ENCODE peak calls at places on chromosomes 2 and 18, in eight cellular contexts. One of them, this sample, is unnamed.

GRCh38 chr2:181104512-181105121 is 124.2 kb downstream of the UBE2E3 start:
- DNase-seq in WTC11: no peak
- DNase-seq in mesothelial cell of epicardium: no peak
- DNase-seq in omental fat pad: no peak
- DNase-seq in neural crest cell: peak
- DNase-seq in GM23338: peak
- DNase-seq in astrocyte of the cerebellum: peak
- DNase-seq in endothelial cell: peak
- DNase-seq in this sample: no peak

GRCh38 chr2:69694894-69695849 is 46.8 kb upstream of the ANXA4 start:
- DNase-seq in astrocyte of the cerebellum: peak
- DNase-seq in mesothelial cell of epicardium: no peak
- DNase-seq in WTC11: no peak
- DNase-seq in GM23338: no peak
- DNase-seq in endothelial cell: no peak
- DNase-seq in omental fat pad: no peak
- DNase-seq in neural crest cell: no peak
- DNase-seq in this sample: peak

GRCh38 chr18:45828917-45829811 is 3.7 kb downstream of the SIGLEC15 start:
- DNase-seq in endothelial cell: no peak
- DNase-seq in mesothelial cell of epicardium: no peak
- DNase-seq in WTC11: no peak
- DNase-seq in GM23338: no peak
- DNase-seq in astrocyte of the cerebellum: no peak
- DNase-seq in omental fat pad: no peak
- DNase-seq in neural crest cell: no peak
- DNase-seq in this sample: no peak

GRCh38 chr2:204027105-204027504 is 90.5 kb downstream of the ICOS start:
- DNase-seq in endothelial cell: no peak
- DNase-seq in mesothelial cell of epicardium: no peak
- DNase-seq in omental fat pad: no peak
- DNase-seq in WTC11: no peak
- DNase-seq in astrocyte of the cerebellum: peak
- DNase-seq in neural crest cell: no peak
- DNase-seq in GM23338: no peak
- DNase-seq in this sample: no peak

GRCh38 chr2:15706986-15707632 is 115.4 kb downstream of the DDX1 start:
- DNase-seq in omental fat pad: no peak
- DNase-seq in astrocyte of the cerebellum: no peak
- DNase-seq in endothelial cell: no peak
- DNase-seq in GM23338: no peak
- DNase-seq in mesothelial cell of epicardium: no peak
- DNase-seq in WTC11: no peak
- DNase-seq in neural crest cell: no peak
- DNase-seq in this sample: no peak

GRCh38 chr2:16063955-16064633 is 123.7 kb downstream of the MYCN start:
- DNase-seq in GM23338: no peak
- DNase-seq in WTC11: no peak
- DNase-seq in astrocyte of the cerebellum: no peak
- DNase-seq in mesothelial cell of epicardium: no peak
- DNase-seq in neural crest cell: no peak
- DNase-seq in omental fat pad: no peak
- DNase-seq in endothelial cell: no peak
- DNase-seq in this sample: no peak

GRCh38 chr2:150232871-150233270 is 254.6 kb downstream of the RND3 start:
- DNase-seq in omental fat pad: no peak
- DNase-seq in GM23338: no peak
- DNase-seq in endothelial cell: no peak
- DNase-seq in neural crest cell: no peak
- DNase-seq in astrocyte of the cerebellum: no peak
- DNase-seq in WTC11: no peak
- DNase-seq in mesothelial cell of epicardium: no peak
- DNase-seq in this sample: no peak

GRCh38 chr18:58196881-58197872 is 153.2 kb downstream of the NEDD4L start:
- DNase-seq in endothelial cell: no peak
- DNase-seq in neural crest cell: no peak
- DNase-seq in WTC11: no peak
- DNase-seq in mesothelial cell of epicardium: no peak
- DNase-seq in omental fat pad: no peak
- DNase-seq in astrocyte of the cerebellum: no peak
- DNase-seq in GM23338: no peak
- DNase-seq in this sample: no peak

GRCh38 chr2:158893057-158893456 is 75.4 kb upstream of the TANC1 start:
- DNase-seq in GM23338: no peak
- DNase-seq in neural crest cell: no peak
- DNase-seq in endothelial cell: no peak
- DNase-seq in astrocyte of the cerebellum: peak
- DNase-seq in omental fat pad: no peak
- DNase-seq in WTC11: no peak
- DNase-seq in mesothelial cell of epicardium: no peak
- DNase-seq in this sample: no peak

GRCh38 chr2:120509991-120510735 is 164.2 kb downstream of the INHBB start:
- DNase-seq in omental fat pad: no peak
- DNase-seq in mesothelial cell of epicardium: no peak
- DNase-seq in WTC11: no peak
- DNase-seq in neural crest cell: no peak
- DNase-seq in astrocyte of the cerebellum: no peak
- DNase-seq in endothelial cell: no peak
- DNase-seq in GM23338: no peak
- DNase-seq in this sample: no peak

GRCh38 chr2:6934758-6935638 is 17.8 kb downstream of the RNF144A start:
- DNase-seq in neural crest cell: no peak
- DNase-seq in endothelial cell: no peak
- DNase-seq in mesothelial cell of epicardium: no peak
- DNase-seq in WTC11: no peak
- DNase-seq in GM23338: no peak
- DNase-seq in omental fat pad: no peak
- DNase-seq in astrocyte of the cerebellum: no peak
- DNase-seq in this sample: no peak

GRCh38 chr2:6423131-6423530 is 442.6 kb downstream of the CMPK2 start:
- DNase-seq in mesothelial cell of epicardium: no peak
- DNase-seq in WTC11: no peak
- DNase-seq in neural crest cell: no peak
- DNase-seq in astrocyte of the cerebellum: no peak
- DNase-seq in omental fat pad: no peak
- DNase-seq in endothelial cell: no peak
- DNase-seq in GM23338: no peak
- DNase-seq in this sample: no peak

GRCh38 chr2:71423817-71424420 is 29.4 kb upstream of the DYSF start:
- DNase-seq in endothelial cell: peak
- DNase-seq in mesothelial cell of epicardium: no peak
- DNase-seq in GM23338: no peak
- DNase-seq in WTC11: no peak
- DNase-seq in omental fat pad: no peak
- DNase-seq in astrocyte of the cerebellum: no peak
- DNase-seq in neural crest cell: no peak
- DNase-seq in this sample: no peak
- TF ChIP-seq CTCF in endothelial cell: no peak
- TF ChIP-seq CTCF in mesothelial cell of epicardium: no peak
- TF ChIP-seq CTCF in GM23338: no peak
- TF ChIP-seq CTCF in WTC11: no peak
- TF ChIP-seq CTCF in omental fat pad: no peak
- TF ChIP-seq CTCF in astrocyte of the cerebellum: no peak
- TF ChIP-seq CTCF in neural crest cell: no peak
- TF ChIP-seq CTCF in this sample: no peak

GRCh38 chr2:127694986-127695385 is 6.3 kb upstream of the SFT2D3 start:
- DNase-seq in WTC11: no peak
- DNase-seq in mesothelial cell of epicardium: no peak
- DNase-seq in astrocyte of the cerebellum: no peak
- DNase-seq in neural crest cell: no peak
- DNase-seq in GM23338: no peak
- DNase-seq in omental fat pad: no peak
- DNase-seq in endothelial cell: no peak
- DNase-seq in this sample: no peak

GRCh38 chr2:127697482-127698180 is 3.7 kb upstream of the SFT2D3 start:
- DNase-seq in astrocyte of the cerebellum: no peak
- DNase-seq in endothelial cell: no peak
- DNase-seq in mesothelial cell of epicardium: no peak
- DNase-seq in neural crest cell: no peak
- DNase-seq in WTC11: no peak
- DNase-seq in omental fat pad: no peak
- DNase-seq in GM23338: no peak
- DNase-seq in this sample: no peak

GRCh38 chr2:127700527-127701192 is 637 bp upstream of the SFT2D3 start:
- DNase-seq in GM23338: peak
- DNase-seq in WTC11: peak
- DNase-seq in endothelial cell: peak
- DNase-seq in astrocyte of the cerebellum: no peak
- DNase-seq in mesothelial cell of epicardium: no peak
- DNase-seq in neural crest cell: no peak
- DNase-seq in omental fat pad: peak
- DNase-seq in this sample: peak

GRCh38 chr2:127698553-127699355 is 2.5 kb upstream of the SFT2D3 start:
- DNase-seq in GM23338: no peak
- DNase-seq in astrocyte of the cerebellum: no peak
- DNase-seq in endothelial cell: no peak
- DNase-seq in mesothelial cell of epicardium: no peak
- DNase-seq in neural crest cell: no peak
- DNase-seq in WTC11: no peak
- DNase-seq in omental fat pad: no peak
- DNase-seq in this sample: no peak

GRCh38 chr2:127695491-127696472 is 5.5 kb upstream of the SFT2D3 start:
- DNase-seq in astrocyte of the cerebellum: no peak
- DNase-seq in neural crest cell: peak
- DNase-seq in endothelial cell: peak
- DNase-seq in omental fat pad: no peak
- DNase-seq in mesothelial cell of epicardium: no peak
- DNase-seq in WTC11: peak
- DNase-seq in GM23338: peak
- DNase-seq in this sample: peak
- TF ChIP-seq CTCF in astrocyte of the cerebellum: peak
- TF ChIP-seq CTCF in neural crest cell: peak
- TF ChIP-seq CTCF in endothelial cell: peak
- TF ChIP-seq CTCF in omental fat pad: no peak
- TF ChIP-seq CTCF in mesothelial cell of epicardium: peak
- TF ChIP-seq CTCF in WTC11: peak
- TF ChIP-seq CTCF in GM23338: peak
- TF ChIP-seq CTCF in this sample: peak

DNA sequence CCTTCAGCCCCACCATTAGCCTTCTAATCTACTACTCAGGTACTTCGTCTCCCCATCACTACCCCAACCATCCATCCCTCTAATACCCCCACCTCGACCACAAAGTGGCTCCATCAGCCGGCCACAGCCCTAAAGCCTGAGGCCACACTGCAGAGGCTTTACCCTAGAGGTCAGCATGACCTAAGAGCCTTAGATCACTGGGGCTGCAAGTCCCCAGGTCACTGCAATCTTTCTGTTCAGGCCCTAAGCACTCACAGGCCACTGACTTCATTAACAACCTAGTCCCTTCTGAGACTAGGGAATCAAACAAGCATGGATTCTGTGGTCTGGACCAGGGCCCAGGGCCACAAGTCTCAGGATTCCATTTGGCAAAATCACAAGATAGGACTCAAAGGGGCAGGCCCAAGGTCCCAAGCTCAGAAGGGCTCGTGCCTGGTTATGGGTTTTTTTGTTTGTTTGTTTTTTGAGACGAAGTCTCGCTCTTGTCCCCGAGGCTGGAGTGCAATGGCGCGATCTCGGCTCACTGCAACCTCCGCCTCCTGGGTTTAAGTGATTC is 37.0 kb upstream of the PKDCC start:
- DNase-seq in neural crest cell: no peak
- DNase-seq in WTC11: no peak
- DNase-seq in omental fat pad: no peak
- DNase-seq in endothelial cell: no peak
- DNase-seq in GM23338: no peak
- DNase-seq in mesothelial cell of epicardium: no peak
- DNase-seq in astrocyte of the cerebellum: peak
- DNase-seq in this sample: no peak
- TF ChIP-seq CTCF in neural crest cell: no peak
- TF ChIP-seq CTCF in WTC11: no peak
- TF ChIP-seq CTCF in omental fat pad: no peak
- TF ChIP-seq CTCF in endothelial cell: no peak
- TF ChIP-seq CTCF in GM23338: no peak
- TF ChIP-seq CTCF in mesothelial cell of epicardium: no peak
- TF ChIP-seq CTCF in astrocyte of the cerebellum: no peak
- TF ChIP-seq CTCF in this sample: no peak

GRCh38 chr2:85648619-85649018 is 19.4 kb downstream of the SFTPB start:
- DNase-seq in WTC11: no peak
- DNase-seq in endothelial cell: peak
- DNase-seq in astrocyte of the cerebellum: peak
- DNase-seq in omental fat pad: no peak
- DNase-seq in neural crest cell: peak
- DNase-seq in mesothelial cell of epicardium: no peak
- DNase-seq in GM23338: peak
- DNase-seq in this sample: no peak
- TF ChIP-seq CTCF in WTC11: no peak
- TF ChIP-seq CTCF in endothelial cell: peak
- TF ChIP-seq CTCF in astrocyte of the cerebellum: peak
- TF ChIP-seq CTCF in omental fat pad: no peak
- TF ChIP-seq CTCF in neural crest cell: peak
- TF ChIP-seq CTCF in mesothelial cell of epicardium: peak
- TF ChIP-seq CTCF in GM23338: peak
- TF ChIP-seq CTCF in this sample: peak